ENCODE peak calls at places on chromosomes 13 and 19, in ten cellular contexts. R, V, I, Y, M, B, E, K, G and T are unnamed samples.

GRCh38 chr13:76641056-76641455 is 245.1 kb downstream of the KCTD12 start:
- DNase-seq in K (no peak), G (no peak), V (peak; percentile 7), M (no peak), I (no peak), E (peak; percentile 45), R (no peak), Y (no peak), B (no peak), T (no peak)

GRCh38 chr13:44303681-44304432 is 69.8 kb upstream of the SERP2 start:
- DNase-seq in Y (no peak), I (peak; percentile 36), M (no peak), R (no peak), G (no peak), E (no peak), V (no peak), K (no peak), B (no peak), T (no peak)

GRCh38 chr19:47097396-47098217 is 16.0 kb downstream of the ZC3H4 start:
- DNase-seq in M (no peak), G (no peak), Y (no peak), I (no peak), B (no peak), E (peak; percentile 54), R (no peak), K (no peak), V (peak; percentile 65), T (peak; percentile 88)

GRCh38 chr13:26946675-26947342 is 186.2 kb upstream of the GPR12 start:
- DNase-seq in G (peak; percentile 44), V (peak; percentile 70), B (peak; percentile 70), E (peak; percentile 48), I (peak; percentile 74), R (peak; percentile 65), M (peak; percentile 73), Y (peak; percentile 16), K (peak; percentile 75), T (peak; percentile 87)

GRCh38 chr19:3366104-3366760 is at the start of gene NFIC:
- DNase-seq in V (peak; percentile 92), R (no peak), E (peak; percentile 84), Y (no peak), M (peak; percentile 79), G (peak; percentile 51), I (peak; percentile 75), B (peak; percentile 50), K (peak; percentile 54), T (peak; percentile 99)

GRCh38 chr13:38767506-38768265 is 80.8 kb downstream of the FREM2 start:
- DNase-seq in M (no peak), G (no peak), Y (no peak), K (no peak), R (no peak), B (no peak), I (no peak), E (no peak), V (no peak), T (peak; percentile 17)

GRCh38 chr19:7819337-7819736 is 10.7 kb upstream of the EVI5L start:
- DNase-seq in E (no peak), M (no peak), I (no peak), B (no peak), G (no peak), R (no peak), V (no peak), K (no peak), Y (peak; percentile 86), T (no peak)

GRCh38 chr13:54950546-54950945 is 1921.9 kb downstream of the OLFM4 start:
- DNase-seq in Y (no peak), I (no peak), V (no peak), M (no peak), G (no peak), B (no peak), E (no peak), R (no peak), K (no peak), T (no peak)

GRCh38 chr13:112896736-112897602 is 72.0 kb upstream of the MCF2L start:
- DNase-seq in R (no peak), Y (no peak), K (no peak), B (no peak), I (no peak), G (no peak), V (no peak), M (no peak), E (no peak), T (peak; percentile 87)

GRCh38 chr19:48152552-48152951 is 17.6 kb downstream of the LIG1 start:
- DNase-seq in G (peak; percentile 18), Y (no peak), K (peak; percentile 61), R (peak; percentile 64), M (peak; percentile 75), E (peak; percentile 30), I (peak; percentile 61), B (peak; percentile 67), V (peak; percentile 57), T (no peak)

GRCh38 chr19:3366761-3367571 is 583 bp downstream of the NFIC start:
- DNase-seq in V (peak; percentile 58), G (no peak), K (peak; percentile 65), E (no peak), M (no peak), R (no peak), B (peak; percentile 15), Y (no peak), I (no peak), T (peak; percentile 90)

DNA sequence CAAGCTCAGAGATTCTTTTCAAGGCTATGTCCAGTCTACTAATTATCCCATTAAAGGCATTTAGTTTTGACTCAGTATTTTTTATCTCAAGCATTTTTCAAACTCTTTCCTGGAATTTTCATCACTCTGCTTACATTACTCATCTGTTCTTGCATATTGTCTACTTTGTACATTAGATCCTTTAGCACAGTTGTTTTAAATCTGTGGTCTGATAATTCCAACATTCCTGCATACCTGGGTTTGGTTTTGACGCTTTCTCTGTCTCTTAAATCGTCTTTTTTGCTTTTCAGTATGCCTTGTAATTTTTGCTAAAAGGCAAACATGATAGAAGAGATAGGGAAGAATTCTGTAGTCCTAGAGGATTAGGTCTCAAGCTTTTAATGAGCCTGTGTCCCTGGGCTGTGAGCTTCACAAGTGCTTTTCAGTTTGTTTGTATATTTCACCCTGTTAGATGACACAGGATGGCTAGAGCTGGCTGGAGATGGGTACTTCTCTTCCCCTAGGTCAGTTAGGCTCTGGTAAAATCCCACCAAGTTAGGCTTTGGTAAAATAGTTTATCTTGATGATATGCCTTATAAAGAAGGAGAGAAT is 46.1 kb upstream of the GPC6 start:
- DNase-seq in B (no peak), E (peak; percentile 96), K (no peak), R (no peak), G (no peak), M (peak; percentile 52), V (peak; percentile 28), I (no peak), Y (no peak), T (no peak)
- H3K4me2 ChIP-seq in B (no peak overlapping the region), E (no peak overlapping the region), K (no peak overlapping the region), R (no peak overlapping the region), G (no peak overlapping the region), M (peak overlapping the region; percentile 13), V (no peak overlapping the region), I (peak overlapping the region; percentile 15), Y (no peak overlapping the region), T (no peak overlapping the region)

DNA sequence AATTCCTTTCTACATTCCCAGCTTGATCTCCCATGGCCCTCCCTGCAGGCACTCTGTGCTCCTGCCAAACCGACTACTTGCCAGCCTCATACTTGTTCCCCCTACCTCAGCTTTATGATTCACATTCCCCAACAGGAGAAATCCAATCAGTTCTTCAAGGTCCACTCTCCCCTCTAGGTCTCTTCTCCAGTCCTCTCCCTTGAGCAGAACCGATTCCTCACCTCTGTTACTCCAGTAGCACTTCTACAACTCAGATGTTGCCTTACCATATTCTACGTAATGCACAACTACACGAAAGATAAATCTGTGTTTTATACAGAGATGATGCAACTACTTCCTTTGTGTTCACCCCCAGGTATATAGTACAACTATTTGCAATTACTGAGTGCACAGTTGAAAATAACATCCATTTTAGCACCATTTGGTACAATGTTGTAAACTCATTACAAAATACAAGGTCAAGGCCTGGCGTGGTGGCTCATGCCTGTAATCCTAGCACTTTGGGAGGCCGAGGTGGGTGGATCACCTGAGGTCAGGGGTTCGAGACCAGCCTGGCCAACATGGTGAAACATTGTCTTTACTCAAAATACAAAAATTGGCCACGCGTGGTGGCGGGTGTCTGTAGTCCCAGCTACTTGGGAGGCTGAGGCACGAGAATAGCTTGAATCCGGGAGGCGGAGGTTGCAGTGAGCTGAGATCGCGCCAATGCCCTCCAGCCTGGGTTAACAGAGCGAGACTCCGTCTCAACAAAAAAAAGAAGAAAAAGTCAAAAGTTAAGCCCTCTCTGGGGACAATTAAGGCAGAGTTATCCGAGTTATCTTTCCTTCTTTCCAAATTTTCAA is 2.9 kb upstream of the WBP4 start:
- DNase-seq in K (no peak), G (no peak), E (peak; percentile 37), Y (no peak), I (no peak), V (no peak), R (no peak), M (peak; percentile 4), B (no peak), T (no peak)
- H3K4me2 ChIP-seq in K (peak overlapping the region; percentile 89), G (peak overlapping the region; percentile 88), E (peak overlapping the region; percentile 95), Y (peak overlapping the region; percentile 64), I (peak overlapping the region; percentile 85), V (peak overlapping the region; percentile 91), R (peak overlapping the region; percentile 86), M (peak overlapping the region; percentile 97), B (peak overlapping the region; percentile 98), T (peak overlapping the region; percentile 88)

DNA sequence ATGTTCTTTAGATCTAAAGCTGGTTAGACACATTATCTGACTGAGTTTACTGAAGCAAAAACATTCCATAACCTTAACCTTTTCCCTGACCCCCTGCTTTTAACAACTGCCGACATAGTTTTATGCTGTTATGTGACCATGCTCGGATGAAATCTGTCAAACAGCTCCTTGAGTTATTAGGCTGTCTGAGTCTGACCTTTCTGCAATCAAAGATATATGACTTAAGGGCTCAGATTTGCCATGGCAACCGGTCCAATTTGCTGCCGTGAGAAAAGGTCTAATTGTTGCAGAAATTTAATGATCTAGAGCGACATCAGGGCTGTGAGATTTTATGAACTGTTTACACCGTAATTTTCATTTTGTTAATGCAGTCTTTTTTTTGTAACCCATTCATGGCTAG is 61.8 kb downstream of the URI1 start:
- DNase-seq in R (no peak), E (no peak), M (no peak), Y (no peak), I (no peak), K (no peak), G (no peak), V (no peak), B (no peak), T (no peak)
- H3K4me2 ChIP-seq in R (no peak overlapping the region), E (no peak overlapping the region), M (peak overlapping the region; percentile 36), Y (no peak overlapping the region), I (peak overlapping the region; percentile 17), K (no peak overlapping the region), G (no peak overlapping the region), V (no peak overlapping the region), B (no peak overlapping the region), T (no peak overlapping the region)

DNA sequence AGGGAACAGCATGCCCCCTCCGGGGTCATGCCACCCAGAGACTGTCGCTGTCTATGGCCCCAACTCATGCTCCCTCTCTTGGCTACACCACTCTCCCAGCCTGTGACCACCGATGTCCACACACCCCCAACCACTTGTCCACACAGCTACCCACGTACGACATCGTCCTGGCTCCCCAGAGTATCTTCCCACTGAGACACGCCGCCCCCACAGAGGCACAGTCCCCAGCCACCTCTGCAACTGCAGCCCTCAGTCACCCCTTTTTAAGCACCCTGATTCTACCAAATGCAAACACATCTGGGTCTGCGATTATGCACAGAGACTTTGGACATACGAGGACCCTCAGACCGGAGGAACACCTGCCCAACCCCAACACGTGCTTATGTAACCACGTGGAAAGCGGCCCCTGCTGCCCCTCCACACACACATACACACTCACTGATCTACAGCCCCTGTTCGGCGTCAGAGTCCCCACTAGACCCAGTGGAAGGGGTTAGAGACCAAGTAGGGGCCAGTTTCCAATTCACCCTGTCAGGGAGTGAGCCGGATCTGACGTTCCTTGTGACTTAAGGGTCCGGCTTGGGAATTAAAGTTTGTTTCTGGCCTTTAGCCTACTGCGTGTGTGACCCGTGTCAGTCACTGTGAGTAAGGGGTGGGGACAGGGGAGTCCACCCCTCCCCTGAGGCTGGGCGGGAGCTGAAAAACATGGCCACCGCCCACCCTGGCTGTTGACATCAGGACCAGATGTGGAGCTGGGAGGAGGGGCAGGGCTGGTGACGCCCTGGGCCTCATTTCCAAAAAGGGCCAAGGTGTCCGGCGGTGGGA is 11.9 kb upstream of the AXL start:
- DNase-seq in I (no peak), M (no peak), G (no peak), Y (no peak), V (peak; percentile 60), E (no peak), R (no peak), B (no peak), K (no peak), T (peak; percentile 30)
- H3K4me2 ChIP-seq in I (no peak overlapping the region), M (no peak overlapping the region), G (no peak overlapping the region), Y (no peak overlapping the region), V (peak overlapping the region; percentile 69), E (no peak overlapping the region), R (no peak overlapping the region), B (no peak overlapping the region), K (no peak overlapping the region), T (peak overlapping the region; percentile 13)